ENCODE peak calls at places on chromosomes 12 and 14, in seven cellular contexts. One of them, this sample, is unnamed.

GRCh38 chr12:53044896-53045571 is 4.8 kb upstream of the TNS2 start:
- DNase-seq in sigmoid colon: peak
- DNase-seq in A549: no peak
- DNase-seq in OCI-LY7: no peak
- DNase-seq in HFFc6: no peak
- DNase-seq in upper lobe of right lung: no peak
- DNase-seq in endodermal cell: peak
- DNase-seq in this sample: no peak

GRCh38 chr12:56358836-56359532 is 923 bp downstream of the STAT2 start:
- DNase-seq in sigmoid colon: peak
- DNase-seq in A549: no peak
- DNase-seq in OCI-LY7: peak
- DNase-seq in HFFc6: peak
- DNase-seq in upper lobe of right lung: no peak
- DNase-seq in endodermal cell: peak
- DNase-seq in this sample: no peak

GRCh38 chr14:73723411-73723798 is 9.2 kb upstream of the PNMA1 start:
- DNase-seq in sigmoid colon: no peak
- DNase-seq in A549: no peak
- DNase-seq in OCI-LY7: no peak
- DNase-seq in HFFc6: peak
- DNase-seq in upper lobe of right lung: no peak
- DNase-seq in endodermal cell: no peak
- DNase-seq in this sample: no peak

GRCh38 chr14:97077253-97077653 is 280.1 kb downstream of the VRK1 start:
- DNase-seq in sigmoid colon: peak
- DNase-seq in A549: peak
- DNase-seq in OCI-LY7: no peak
- DNase-seq in HFFc6: peak
- DNase-seq in upper lobe of right lung: no peak
- DNase-seq in endodermal cell: no peak
- DNase-seq in this sample: no peak

GRCh38 chr12:79673334-79673733 is 17.4 kb downstream of the PAWR start:
- DNase-seq in sigmoid colon: no peak
- DNase-seq in A549: no peak
- DNase-seq in OCI-LY7: no peak
- DNase-seq in HFFc6: no peak
- DNase-seq in upper lobe of right lung: no peak
- DNase-seq in endodermal cell: no peak
- DNase-seq in this sample: no peak

GRCh38 chr12:10562306-10562933 is 51.0 kb downstream of the MAGOHB start:
- DNase-seq in sigmoid colon: no peak
- DNase-seq in A549: peak
- DNase-seq in OCI-LY7: peak
- DNase-seq in HFFc6: peak
- DNase-seq in upper lobe of right lung: no peak
- DNase-seq in endodermal cell: no peak
- DNase-seq in this sample: no peak

GRCh38 chr14:55138091-55138490 is 9.0 kb downstream of the LGALS3 start:
- DNase-seq in sigmoid colon: no peak
- DNase-seq in A549: no peak
- DNase-seq in OCI-LY7: peak
- DNase-seq in HFFc6: no peak
- DNase-seq in upper lobe of right lung: no peak
- DNase-seq in endodermal cell: peak
- DNase-seq in this sample: no peak

GRCh38 chr12:106480259-106480658 is 102.5 kb upstream of the RFX4 start:
- DNase-seq in sigmoid colon: no peak
- DNase-seq in A549: no peak
- DNase-seq in OCI-LY7: no peak
- DNase-seq in HFFc6: no peak
- DNase-seq in upper lobe of right lung: no peak
- DNase-seq in endodermal cell: no peak
- DNase-seq in this sample: no peak

GRCh38 chr12:84411031-84411430 is 501.6 kb downstream of the SLC6A15 start:
- DNase-seq in sigmoid colon: no peak
- DNase-seq in A549: no peak
- DNase-seq in OCI-LY7: no peak
- DNase-seq in HFFc6: no peak
- DNase-seq in upper lobe of right lung: no peak
- DNase-seq in endodermal cell: no peak
- DNase-seq in this sample: no peak

GRCh38 chr12:57151741-57152407 is 4.5 kb upstream of the LRP1-AS start:
- DNase-seq in sigmoid colon: peak
- DNase-seq in A549: no peak
- DNase-seq in OCI-LY7: no peak
- DNase-seq in HFFc6: peak
- DNase-seq in upper lobe of right lung: no peak
- DNase-seq in endodermal cell: no peak
- DNase-seq in this sample: no peak

GRCh38 chr14:50061664-50062437 is 54.5 kb downstream of the VCPKMT start:
- DNase-seq in sigmoid colon: no peak
- DNase-seq in A549: no peak
- DNase-seq in OCI-LY7: peak
- DNase-seq in HFFc6: peak
- DNase-seq in upper lobe of right lung: peak
- DNase-seq in endodermal cell: peak
- DNase-seq in this sample: no peak

GRCh38 chr12:117459229-117459628 is 97.8 kb upstream of the NOS1 start:
- DNase-seq in sigmoid colon: no peak
- DNase-seq in A549: no peak
- DNase-seq in OCI-LY7: no peak
- DNase-seq in HFFc6: no peak
- DNase-seq in upper lobe of right lung: no peak
- DNase-seq in endodermal cell: no peak
- DNase-seq in this sample: no peak

GRCh38 chr14:104387385-104388010 is 192.1 kb upstream of the C14orf180 start:
- DNase-seq in sigmoid colon: peak
- DNase-seq in A549: no peak
- DNase-seq in OCI-LY7: no peak
- DNase-seq in HFFc6: no peak
- DNase-seq in upper lobe of right lung: peak
- DNase-seq in endodermal cell: peak
- DNase-seq in this sample: peak

GRCh38 chr12:57592551-57593165 is 1.7 kb downstream of the PIP4K2C start:
- DNase-seq in sigmoid colon: no peak
- DNase-seq in A549: no peak
- DNase-seq in OCI-LY7: no peak
- DNase-seq in HFFc6: no peak
- DNase-seq in upper lobe of right lung: no peak
- DNase-seq in endodermal cell: peak
- DNase-seq in this sample: no peak

GRCh38 chr14:22485178-22485577 is 103.8 kb downstream of the DAD1 start:
- DNase-seq in sigmoid colon: no peak
- DNase-seq in A549: no peak
- DNase-seq in OCI-LY7: no peak
- DNase-seq in HFFc6: no peak
- DNase-seq in upper lobe of right lung: no peak
- DNase-seq in endodermal cell: no peak
- DNase-seq in this sample: no peak

GRCh38 chr12:122825773-122826724 is 9.2 kb upstream of the HIP1R start:
- DNase-seq in sigmoid colon: peak
- DNase-seq in A549: peak
- DNase-seq in OCI-LY7: no peak
- DNase-seq in HFFc6: no peak
- DNase-seq in upper lobe of right lung: no peak
- DNase-seq in endodermal cell: no peak
- DNase-seq in this sample: no peak

GRCh38 chr12:46556105-46556559 is 183.6 kb upstream of the SLC38A2 start:
- DNase-seq in sigmoid colon: no peak
- DNase-seq in A549: peak
- DNase-seq in OCI-LY7: no peak
- DNase-seq in HFFc6: peak
- DNase-seq in upper lobe of right lung: no peak
- DNase-seq in endodermal cell: no peak
- DNase-seq in this sample: no peak

GRCh38 chr12:46483572-46484395 is 111.2 kb upstream of the SLC38A2 start:
- DNase-seq in sigmoid colon: no peak
- DNase-seq in A549: peak
- DNase-seq in OCI-LY7: no peak
- DNase-seq in HFFc6: peak
- DNase-seq in upper lobe of right lung: no peak
- DNase-seq in endodermal cell: no peak
- DNase-seq in this sample: no peak

GRCh38 chr12:106647793-106648514 is 65.2 kb downstream of the RFX4 start:
- DNase-seq in sigmoid colon: no peak
- DNase-seq in A549: no peak
- DNase-seq in OCI-LY7: no peak
- DNase-seq in HFFc6: no peak
- DNase-seq in upper lobe of right lung: no peak
- DNase-seq in endodermal cell: no peak
- DNase-seq in this sample: no peak

GRCh38 chr12:4438834-4439596 is 6.6 kb downstream of the FGF6 start:
- DNase-seq in sigmoid colon: no peak
- DNase-seq in A549: no peak
- DNase-seq in OCI-LY7: no peak
- DNase-seq in HFFc6: no peak
- DNase-seq in upper lobe of right lung: no peak
- DNase-seq in endodermal cell: peak
- DNase-seq in this sample: no peak

GRCh38 chr12:124375141-124375788 is 80.4 kb downstream of the RFLNA start:
- DNase-seq in sigmoid colon: no peak
- DNase-seq in A549: no peak
- DNase-seq in OCI-LY7: no peak
- DNase-seq in HFFc6: no peak
- DNase-seq in upper lobe of right lung: no peak
- DNase-seq in endodermal cell: no peak
- DNase-seq in this sample: no peak
- TF ChIP-seq CTCF in sigmoid colon: no peak
- TF ChIP-seq CTCF in A549: peak
- TF ChIP-seq CTCF in OCI-LY7: peak
- TF ChIP-seq CTCF in HFFc6: peak
- TF ChIP-seq CTCF in upper lobe of right lung: no peak
- TF ChIP-seq CTCF in endodermal cell: no peak
- TF ChIP-seq CTCF in this sample: peak

DNA sequence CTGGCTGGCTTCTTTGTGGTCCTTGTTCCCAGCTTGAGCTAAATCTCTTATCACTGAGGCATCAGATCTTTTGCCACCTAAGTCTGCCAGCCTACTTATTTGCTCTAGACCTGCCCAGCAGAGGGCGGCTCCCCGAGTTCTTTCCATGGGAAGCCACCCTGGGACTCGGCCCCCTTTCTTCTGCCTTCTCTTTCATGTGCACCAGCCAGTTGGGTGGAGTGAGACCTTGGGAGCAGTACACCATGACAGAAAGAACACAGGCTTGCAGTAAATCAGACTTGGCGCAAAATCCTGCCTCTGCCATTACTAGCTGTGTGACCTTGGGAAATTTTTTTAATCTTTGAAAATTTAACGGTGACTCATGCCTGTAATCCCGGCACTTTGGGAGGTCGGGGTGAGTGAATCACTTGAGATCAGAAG is 7.4 kb downstream of the SMAGP start:
- DNase-seq in sigmoid colon: no peak
- DNase-seq in A549: peak
- DNase-seq in OCI-LY7: peak
- DNase-seq in HFFc6: peak
- DNase-seq in upper lobe of right lung: peak
- DNase-seq in endodermal cell: peak
- DNase-seq in this sample: peak
- TF ChIP-seq CTCF in sigmoid colon: peak
- TF ChIP-seq CTCF in A549: peak
- TF ChIP-seq CTCF in OCI-LY7: peak
- TF ChIP-seq CTCF in HFFc6: peak
- TF ChIP-seq CTCF in upper lobe of right lung: peak
- TF ChIP-seq CTCF in endodermal cell: peak
- TF ChIP-seq CTCF in this sample: peak

DNA sequence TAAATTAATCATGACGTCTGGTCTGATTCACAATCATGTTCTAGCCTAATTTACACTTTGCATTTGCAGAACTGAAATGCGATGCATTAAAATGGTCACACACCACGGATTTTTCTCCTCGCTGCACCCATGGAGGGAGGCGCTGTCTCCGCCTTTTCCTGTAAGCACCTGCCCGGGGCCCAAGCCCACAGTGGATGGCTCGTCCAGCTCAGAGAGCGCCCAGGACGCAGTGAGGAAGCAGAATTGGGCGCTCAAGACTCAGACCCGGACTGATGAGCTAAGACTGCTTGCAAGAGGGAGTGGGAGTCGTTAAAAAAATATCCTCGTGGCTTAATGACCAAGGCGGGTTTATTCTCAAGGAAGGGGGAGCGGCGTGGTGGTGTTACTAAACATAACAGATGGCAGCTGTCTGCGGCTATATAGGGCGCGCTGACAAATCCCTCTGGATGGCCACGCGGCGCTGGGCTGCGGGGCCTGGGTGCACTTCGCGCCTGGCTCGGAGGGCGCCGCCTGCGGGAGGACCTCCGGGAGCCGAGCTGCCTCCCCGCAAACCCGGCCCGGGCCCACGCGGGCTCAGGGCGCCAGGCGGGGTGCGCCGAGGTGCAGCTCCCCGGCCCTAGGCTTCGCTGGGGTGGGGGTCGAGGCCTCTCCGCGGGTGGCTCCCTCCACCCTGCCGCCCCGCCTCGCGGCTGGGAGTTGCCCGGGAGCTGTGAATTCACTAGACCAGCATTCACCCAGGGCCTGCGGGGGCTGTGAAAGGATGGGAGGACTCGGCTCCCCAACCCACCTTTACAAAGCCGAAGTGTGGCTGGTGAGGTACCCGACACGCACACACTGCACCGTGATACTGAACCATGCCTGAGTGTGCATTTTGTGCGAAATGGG is 78.7 kb downstream of the PPM1A start:
- DNase-seq in sigmoid colon: no peak
- DNase-seq in A549: peak
- DNase-seq in OCI-LY7: peak
- DNase-seq in HFFc6: no peak
- DNase-seq in upper lobe of right lung: peak
- DNase-seq in endodermal cell: peak
- DNase-seq in this sample: no peak
- TF ChIP-seq CTCF in sigmoid colon: no peak
- TF ChIP-seq CTCF in A549: peak
- TF ChIP-seq CTCF in OCI-LY7: peak
- TF ChIP-seq CTCF in HFFc6: no peak
- TF ChIP-seq CTCF in upper lobe of right lung: no peak
- TF ChIP-seq CTCF in endodermal cell: peak
- TF ChIP-seq CTCF in this sample: peak

DNA sequence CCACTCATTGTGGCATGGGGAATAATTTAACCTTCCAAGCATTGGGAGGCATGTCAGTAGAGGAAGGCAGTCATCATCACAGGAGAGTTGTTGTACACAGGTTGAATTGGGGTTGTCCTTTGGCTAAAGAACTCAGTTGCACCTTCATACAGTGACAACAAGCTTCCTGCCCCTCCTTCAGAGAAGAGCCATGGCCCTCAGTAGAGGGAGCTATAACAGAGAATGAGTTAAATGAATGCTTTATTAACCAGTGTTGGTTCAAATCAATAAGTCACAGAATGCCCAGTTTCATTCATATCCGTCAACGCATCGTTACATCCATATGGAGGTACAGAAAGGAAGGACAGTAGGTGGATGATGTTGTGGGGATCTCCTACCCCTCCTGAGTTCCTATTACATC is 4.8 kb downstream of the IFNG-AS1 start:
- DNase-seq in sigmoid colon: no peak
- DNase-seq in A549: no peak
- DNase-seq in OCI-LY7: peak
- DNase-seq in HFFc6: no peak
- DNase-seq in upper lobe of right lung: no peak
- DNase-seq in endodermal cell: no peak
- DNase-seq in this sample: no peak
- TF ChIP-seq CTCF in sigmoid colon: no peak
- TF ChIP-seq CTCF in A549: no peak
- TF ChIP-seq CTCF in OCI-LY7: peak
- TF ChIP-seq CTCF in HFFc6: no peak
- TF ChIP-seq CTCF in upper lobe of right lung: no peak
- TF ChIP-seq CTCF in endodermal cell: peak
- TF ChIP-seq CTCF in this sample: no peak

This sample was measured in chondrocyte.